ENCODE peak calls at places on chromosomes 7 and 10, in six cellular contexts. One of them, this sample, is unnamed. For H3K9me3, the result is how much of the 10 kb centered on the place peaks cover.

GRCh38 chr7:30171753-30172447 is 37.1 kb downstream of the MTURN start:
- DNase-seq in right atrium auricular region: no peak
- DNase-seq in heart right ventricle: no peak
- DNase-seq in suprapubic skin: no peak
- DNase-seq in colonic mucosa: no peak
- DNase-seq in gastrocnemius medialis: no peak
- DNase-seq in this sample: no peak

GRCh38 chr7:116834815-116835533 is 27.4 kb upstream of the CAPZA2 start:
- DNase-seq in right atrium auricular region: no peak
- DNase-seq in heart right ventricle: peak
- DNase-seq in suprapubic skin: no peak
- DNase-seq in colonic mucosa: peak
- DNase-seq in gastrocnemius medialis: no peak
- DNase-seq in this sample: no peak

GRCh38 chr10:104437226-104437625 is 83.6 kb downstream of the CFAP58 start:
- DNase-seq in right atrium auricular region: no peak
- DNase-seq in heart right ventricle: no peak
- DNase-seq in suprapubic skin: no peak
- DNase-seq in colonic mucosa: no peak
- DNase-seq in gastrocnemius medialis: no peak
- DNase-seq in this sample: no peak

GRCh38 chr10:14403846-14404623 is 73.3 kb upstream of the FRMD4A start:
- DNase-seq in right atrium auricular region: no peak
- DNase-seq in heart right ventricle: no peak
- DNase-seq in suprapubic skin: no peak
- DNase-seq in colonic mucosa: no peak
- DNase-seq in gastrocnemius medialis: no peak
- DNase-seq in this sample: no peak

GRCh38 chr7:2715341-2716231 is 27.6 kb downstream of the AMZ1 start:
- DNase-seq in right atrium auricular region: no peak
- DNase-seq in heart right ventricle: no peak
- DNase-seq in suprapubic skin: no peak
- DNase-seq in colonic mucosa: no peak
- DNase-seq in gastrocnemius medialis: no peak
- DNase-seq in this sample: peak

GRCh38 chr7:146656988-146657387 is 540.4 kb downstream of the CNTNAP2 start:
- DNase-seq in right atrium auricular region: no peak
- DNase-seq in heart right ventricle: no peak
- DNase-seq in suprapubic skin: no peak
- DNase-seq in colonic mucosa: no peak
- DNase-seq in gastrocnemius medialis: no peak
- DNase-seq in this sample: no peak

GRCh38 chr7:114086491-114086905 is 167.7 kb upstream of the PPP1R3A start:
- DNase-seq in right atrium auricular region: no peak
- DNase-seq in heart right ventricle: no peak
- DNase-seq in suprapubic skin: peak
- DNase-seq in colonic mucosa: peak
- DNase-seq in gastrocnemius medialis: peak
- DNase-seq in this sample: no peak

GRCh38 chr7:30938435-30939316 is 25.1 kb upstream of the GHRHR start:
- DNase-seq in right atrium auricular region: peak
- DNase-seq in heart right ventricle: peak
- DNase-seq in suprapubic skin: no peak
- DNase-seq in colonic mucosa: peak
- DNase-seq in gastrocnemius medialis: peak
- DNase-seq in this sample: peak

DNA sequence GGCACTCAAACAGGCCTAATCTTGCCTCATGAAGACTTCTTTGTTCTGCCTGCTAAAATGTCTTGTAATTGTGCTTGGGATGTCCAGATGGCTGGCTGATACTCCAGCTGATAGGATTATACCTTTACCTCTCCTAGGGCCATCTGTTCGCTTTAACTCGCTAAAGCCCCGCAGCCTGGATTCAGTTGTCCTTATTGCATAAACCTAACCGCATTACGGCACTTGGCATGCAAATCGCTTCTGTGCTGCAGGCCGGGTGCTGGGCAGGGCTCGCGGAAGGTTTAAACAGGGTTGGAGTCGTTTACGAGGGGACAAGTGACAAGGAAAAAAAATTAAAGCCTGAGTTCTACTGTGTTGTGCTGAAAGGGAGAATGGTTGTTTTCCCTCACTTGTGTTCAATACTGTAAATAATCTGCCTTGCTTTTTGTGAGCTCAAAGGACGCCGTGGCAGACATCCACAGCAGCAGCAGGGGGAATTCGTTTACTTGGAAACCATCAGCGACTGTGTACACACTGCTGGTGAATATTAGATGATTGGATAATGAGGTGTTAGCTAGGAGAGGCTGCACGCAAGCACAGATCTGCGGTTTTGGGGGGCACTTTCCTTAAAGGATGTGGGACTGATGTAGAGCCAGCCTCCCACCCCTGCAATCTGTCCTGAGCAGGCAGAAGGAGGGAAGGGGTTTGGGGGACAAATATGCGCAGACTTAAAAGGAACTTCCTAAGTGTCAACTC is 93.0 kb downstream of the EBF3 start:
- DNase-seq in right atrium auricular region: no peak
- DNase-seq in heart right ventricle: no peak
- DNase-seq in suprapubic skin: no peak
- DNase-seq in colonic mucosa: no peak
- DNase-seq in gastrocnemius medialis: peak
- DNase-seq in this sample: no peak
- H3K9me3 ChIP-seq in right atrium auricular region: under half
- H3K9me3 ChIP-seq in heart right ventricle: under half
- H3K9me3 ChIP-seq in suprapubic skin: under half
- H3K9me3 ChIP-seq in colonic mucosa: under half
- H3K9me3 ChIP-seq in gastrocnemius medialis: under half
- H3K9me3 ChIP-seq in this sample: under half

DNA sequence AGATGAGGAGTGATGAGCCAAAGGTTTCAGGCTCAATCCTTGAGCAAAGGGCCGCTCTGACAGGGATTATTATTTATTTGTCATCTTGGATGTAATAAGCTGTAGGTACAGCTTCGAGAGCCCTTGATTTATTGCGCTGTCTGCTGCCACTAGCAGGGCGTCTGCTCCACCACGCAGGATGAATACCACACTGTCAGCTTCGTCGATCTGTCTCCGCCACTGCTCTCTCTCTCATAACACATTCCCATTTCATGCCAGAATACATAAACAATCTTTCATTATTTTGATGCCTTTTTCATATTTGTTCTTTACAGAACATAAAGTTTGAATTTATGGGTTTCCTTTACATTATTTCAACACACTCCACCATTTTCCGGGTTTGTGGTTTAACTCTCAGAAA is 276.6 kb downstream of the LRMDA start:
- DNase-seq in right atrium auricular region: no peak
- DNase-seq in heart right ventricle: no peak
- DNase-seq in suprapubic skin: no peak
- DNase-seq in colonic mucosa: no peak
- DNase-seq in gastrocnemius medialis: no peak
- DNase-seq in this sample: no peak
- H3K27ac ChIP-seq in right atrium auricular region: no peak
- H3K27ac ChIP-seq in heart right ventricle: no peak
- H3K27ac ChIP-seq in suprapubic skin: no peak
- H3K27ac ChIP-seq in colonic mucosa: no peak
- H3K27ac ChIP-seq in gastrocnemius medialis: no peak
- H3K27ac ChIP-seq in this sample: no peak

GRCh38 chr10:90916392-90917110 is 4.3 kb downstream of the ANKRD1 start:
- DNase-seq in right atrium auricular region: no peak
- DNase-seq in heart right ventricle: no peak
- DNase-seq in suprapubic skin: no peak
- DNase-seq in colonic mucosa: no peak
- DNase-seq in gastrocnemius medialis: no peak
- DNase-seq in this sample: no peak

GRCh38 chr10:90915141-90916075 is 5.5 kb downstream of the ANKRD1 start:
- DNase-seq in right atrium auricular region: no peak
- DNase-seq in heart right ventricle: no peak
- DNase-seq in suprapubic skin: no peak
- DNase-seq in colonic mucosa: no peak
- DNase-seq in gastrocnemius medialis: no peak
- DNase-seq in this sample: no peak

GRCh38 chr10:90913774-90914420 is 7.0 kb downstream of the ANKRD1 start:
- DNase-seq in right atrium auricular region: no peak
- DNase-seq in heart right ventricle: no peak
- DNase-seq in suprapubic skin: no peak
- DNase-seq in colonic mucosa: no peak
- DNase-seq in gastrocnemius medialis: no peak
- DNase-seq in this sample: no peak

GRCh38 chr10:90912176-90912575 is 8.7 kb downstream of the ANKRD1 start:
- DNase-seq in right atrium auricular region: no peak
- DNase-seq in heart right ventricle: no peak
- DNase-seq in suprapubic skin: no peak
- DNase-seq in colonic mucosa: no peak
- DNase-seq in gastrocnemius medialis: no peak
- DNase-seq in this sample: no peak

DNA sequence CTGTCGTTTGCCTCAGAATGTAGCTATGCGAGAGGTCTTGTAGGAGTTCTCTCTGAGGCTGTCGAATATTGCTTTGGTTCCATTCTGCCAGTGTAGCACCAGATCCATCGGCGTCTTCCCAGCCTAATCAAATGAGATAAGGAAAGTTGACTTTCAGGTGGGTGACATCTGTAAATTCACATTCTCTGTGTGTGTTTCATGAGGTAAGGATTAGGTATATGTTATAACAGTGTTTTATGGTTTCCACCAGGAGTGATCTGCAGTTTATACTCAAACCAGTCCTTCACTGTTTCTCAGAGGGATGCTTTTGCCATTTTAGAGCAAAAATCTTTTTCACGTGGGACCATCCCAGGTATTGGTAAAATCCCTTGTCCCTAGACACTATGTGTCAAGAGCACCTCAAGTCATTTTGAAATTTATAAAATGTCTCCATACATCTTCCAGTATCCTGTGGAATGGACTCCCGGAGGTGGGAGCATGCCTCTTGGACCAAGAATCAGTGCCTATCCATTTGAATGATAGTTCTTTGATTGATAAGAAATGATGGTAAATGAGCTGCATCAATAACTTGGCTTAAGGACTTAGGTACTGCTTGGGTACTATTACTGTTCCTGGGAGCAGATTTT is 7.9 kb downstream of the ANKRD1 start:
- DNase-seq in right atrium auricular region: no peak
- DNase-seq in heart right ventricle: no peak
- DNase-seq in suprapubic skin: no peak
- DNase-seq in colonic mucosa: no peak
- DNase-seq in gastrocnemius medialis: no peak
- DNase-seq in this sample: no peak
- H3K9me3 ChIP-seq in right atrium auricular region: under half
- H3K9me3 ChIP-seq in heart right ventricle: under half
- H3K9me3 ChIP-seq in suprapubic skin: under half
- H3K9me3 ChIP-seq in colonic mucosa: under half
- H3K9me3 ChIP-seq in gastrocnemius medialis: under half
- H3K9me3 ChIP-seq in this sample: under half

DNA sequence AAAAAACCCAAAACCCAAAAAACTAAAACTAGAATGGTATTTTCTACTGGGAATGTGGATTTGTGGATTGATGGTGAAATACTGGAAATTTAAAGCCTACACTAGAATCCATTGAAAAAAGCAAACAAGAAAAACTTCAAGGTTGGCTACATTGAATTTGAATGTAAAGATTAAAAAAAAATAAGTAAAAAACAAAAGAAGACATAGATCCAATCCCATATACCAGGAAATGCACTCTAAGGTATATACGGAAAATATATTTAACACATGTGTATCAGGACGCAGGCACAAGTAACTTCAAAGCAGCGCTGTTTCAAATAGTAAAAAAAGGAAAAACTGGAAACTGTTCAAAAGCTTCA is 754 bp upstream of the BBS9 start:
- DNase-seq in right atrium auricular region: no peak
- DNase-seq in heart right ventricle: no peak
- DNase-seq in suprapubic skin: no peak
- DNase-seq in colonic mucosa: no peak
- DNase-seq in gastrocnemius medialis: no peak
- DNase-seq in this sample: no peak
- H3K27ac ChIP-seq in right atrium auricular region: peak
- H3K27ac ChIP-seq in heart right ventricle: peak
- H3K27ac ChIP-seq in suprapubic skin: peak
- H3K27ac ChIP-seq in colonic mucosa: peak
- H3K27ac ChIP-seq in gastrocnemius medialis: peak
- H3K27ac ChIP-seq in this sample: peak

DNA sequence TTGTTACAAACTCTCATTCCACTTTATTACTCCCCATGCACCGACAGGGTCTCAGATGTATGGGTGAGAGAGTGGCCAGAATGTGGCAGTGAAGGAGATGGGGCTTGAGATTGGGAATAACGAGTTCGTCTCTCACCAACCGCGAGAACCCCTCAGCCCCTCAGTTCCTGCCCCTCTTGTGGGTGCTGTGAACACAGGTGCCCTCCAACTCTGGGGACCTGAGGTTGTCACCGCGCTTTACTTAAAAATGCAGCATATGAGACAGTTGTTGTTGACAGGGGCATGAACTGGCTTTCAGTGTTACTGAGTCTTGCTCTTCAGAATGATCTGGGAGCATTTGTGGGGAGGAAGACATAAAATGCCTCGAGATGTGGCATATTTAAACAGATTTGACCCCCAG is 290.0 kb downstream of the WDR37 start:
- DNase-seq in right atrium auricular region: no peak
- DNase-seq in heart right ventricle: no peak
- DNase-seq in suprapubic skin: no peak
- DNase-seq in colonic mucosa: no peak
- DNase-seq in gastrocnemius medialis: no peak
- DNase-seq in this sample: no peak
- H3K9me3 ChIP-seq in right atrium auricular region: under half
- H3K9me3 ChIP-seq in heart right ventricle: under half
- H3K9me3 ChIP-seq in suprapubic skin: under half
- H3K9me3 ChIP-seq in colonic mucosa: under half
- H3K9me3 ChIP-seq in gastrocnemius medialis: under half
- H3K9me3 ChIP-seq in this sample: under half

DNA sequence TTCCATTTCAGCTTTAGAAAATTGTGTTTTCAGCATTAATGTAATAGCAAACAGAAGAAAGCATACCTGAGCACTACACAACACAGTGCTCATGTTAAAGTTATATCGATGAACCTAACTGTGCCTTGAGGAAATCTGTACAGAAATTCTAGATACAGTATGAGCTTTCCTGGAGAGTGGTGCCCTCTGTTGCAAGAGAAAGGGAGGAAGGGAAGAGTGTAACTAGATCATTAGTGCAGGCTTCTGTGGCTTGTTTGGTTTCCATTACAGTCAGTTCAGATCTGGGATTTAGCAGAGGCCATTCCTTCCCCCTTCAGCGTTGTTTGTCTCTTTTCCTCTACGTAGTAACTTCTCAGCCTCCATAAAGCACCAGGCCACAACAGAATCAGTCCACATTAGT is 139.7 kb downstream of the HTR7 start:
- DNase-seq in right atrium auricular region: no peak
- DNase-seq in heart right ventricle: no peak
- DNase-seq in suprapubic skin: no peak
- DNase-seq in colonic mucosa: no peak
- DNase-seq in gastrocnemius medialis: no peak
- DNase-seq in this sample: no peak
- H3K27ac ChIP-seq in right atrium auricular region: no peak
- H3K27ac ChIP-seq in heart right ventricle: no peak
- H3K27ac ChIP-seq in suprapubic skin: no peak
- H3K27ac ChIP-seq in colonic mucosa: no peak
- H3K27ac ChIP-seq in gastrocnemius medialis: no peak
- H3K27ac ChIP-seq in this sample: no peak